ENCODE peak calls at places on chromosomes 11 and 22, in four cellular contexts. Z is DMS153; H is epithelial cell of esophagus; B is activated naive CD8-positive, alpha-beta T cell treated with anti-CD3 and anti-CD28 coated beads, Interleukin-2, amount 50 U/mL, for 24 hours. U is an unnamed sample.

GRCh38 chr11:12199231-12199948 is 89.0 kb downstream of the MICAL2 start:
- DNase-seq in Z (peak; percentile 57), H (no peak), B (no peak), U (peak; percentile 60)

GRCh38 chr11:126153999-126154398 is 57.5 kb downstream of the RPUSD4 start:
- DNase-seq in Z (no peak), H (peak; percentile 7), B (no peak), U (no peak)

GRCh38 chr11:95089620-95090542 is at the start of gene ENDOD1:
- DNase-seq in Z (peak; percentile 38), H (peak; percentile 90), B (peak; percentile 84), U (peak; percentile 21)

GRCh38 chr11:47928426-47928825 is 51.9 kb upstream of the PTPRJ start:
- DNase-seq in Z (no peak), H (no peak), B (no peak), U (no peak)

GRCh38 chr22:31603081-31603525 is 58.9 kb downstream of the PISD start:
- DNase-seq in Z (no peak), H (no peak), B (no peak), U (no peak)

GRCh38 chr22:19523240-19524169 is 705 bp downstream of the CLDN5 start:
- DNase-seq in Z (peak; percentile 6), H (peak; percentile 49), B (no peak), U (no peak)

GRCh38 chr11:65869643-65870306 is 2.8 kb downstream of the EFEMP2 start:
- DNase-seq in Z (no peak), H (no peak), B (no peak), U (no peak)

GRCh38 chr11:56910046-56910753 is 78.5 kb upstream of the OR5AK2 start:
- DNase-seq in Z (no peak), H (peak; percentile 51), B (no peak), U (no peak)

GRCh38 chr11:90779098-90779497 is 556.2 kb upstream of the CHORDC1 start:
- DNase-seq in Z (no peak), H (no peak), B (no peak), U (no peak)

U was measured in NCI-H748 treated with DMSO at 0.1 percent for 48 hours.